ENCODE peak calls at places on chromosomes 1 and 21, in eight cellular contexts. L is SK-N-SH; F is A549; S is mammary epithelial cell; N is breast epithelium; V is tibial artery; C is CD8-positive, alpha-beta T cell; P is CD8-positive, alpha-beta memory T cell. O is an unnamed sample. For H3K4me1, the result is how much of the 10 kb centered on the place peaks cover.

GRCh38 chr1:97739596-97740103 is 181.2 kb downstream of the DPYD start:
- DNase-seq in S (no peak), C (no peak), N (no peak), L (no peak), V (no peak), F (no peak), P (no peak), O (no peak)

GRCh38 chr1:242147096-242147976 is 148.4 kb upstream of the MAP1LC3C start:
- DNase-seq in V (no peak), P (no peak), F (no peak), S (peak), N (no peak), L (no peak), C (no peak), O (no peak)

GRCh38 chr21:20519076-20519475 is 479.1 kb upstream of the NCAM2 start:
- DNase-seq in P (no peak), C (no peak), L (no peak), S (no peak), N (no peak), F (no peak), V (no peak), O (no peak)

GRCh38 chr1:2354511-2355407 is 36.6 kb downstream of the MORN1 start:
- DNase-seq in C (no peak), N (no peak), L (no peak), P (no peak), S (no peak), V (no peak), F (no peak), O (no peak)

GRCh38 chr1:198913667-198914066 is 274.8 kb downstream of the PTPRC start:
- DNase-seq in L (no peak), F (no peak), N (no peak), S (no peak), C (no peak), V (no peak), P (no peak), O (no peak)

GRCh38 chr21:29987762-29988161 is 48.0 kb upstream of the GRIK1 start:
- DNase-seq in V (no peak), F (no peak), N (no peak), C (no peak), L (no peak), S (no peak), P (no peak), O (no peak)

GRCh38 chr21:42593007-42593814 is 60.2 kb upstream of the PDE9A start:
- DNase-seq in C (peak), N (peak), S (peak), V (peak), L (peak), F (peak), P (peak), O (no peak)

GRCh38 chr1:110004583-110004982 is 20.0 kb downstream of the AHCYL1 start:
- DNase-seq in F (no peak), L (no peak), S (no peak), P (no peak), V (no peak), N (no peak), C (no peak), O (no peak)

GRCh38 chr1:39269349-39269748 is 64.9 kb downstream of the MACF1 start:
- DNase-seq in N (no peak), L (no peak), C (no peak), S (no peak), P (no peak), F (no peak), V (no peak), O (no peak)

GRCh38 chr1:39268906-39269305 is 64.4 kb downstream of the MACF1 start:
- DNase-seq in L (no peak), N (no peak), V (no peak), S (peak), P (no peak), F (no peak), C (no peak), O (no peak)

GRCh38 chr1:39269791-39270342 is 65.4 kb downstream of the MACF1 start:
- DNase-seq in P (no peak), F (no peak), V (no peak), L (no peak), S (peak), N (no peak), C (no peak), O (no peak)

GRCh38 chr1:39272027-39272790 is 67.7 kb downstream of the MACF1 start:
- DNase-seq in P (no peak), F (no peak), N (no peak), V (no peak), C (no peak), S (no peak), L (no peak), O (no peak)

DNA sequence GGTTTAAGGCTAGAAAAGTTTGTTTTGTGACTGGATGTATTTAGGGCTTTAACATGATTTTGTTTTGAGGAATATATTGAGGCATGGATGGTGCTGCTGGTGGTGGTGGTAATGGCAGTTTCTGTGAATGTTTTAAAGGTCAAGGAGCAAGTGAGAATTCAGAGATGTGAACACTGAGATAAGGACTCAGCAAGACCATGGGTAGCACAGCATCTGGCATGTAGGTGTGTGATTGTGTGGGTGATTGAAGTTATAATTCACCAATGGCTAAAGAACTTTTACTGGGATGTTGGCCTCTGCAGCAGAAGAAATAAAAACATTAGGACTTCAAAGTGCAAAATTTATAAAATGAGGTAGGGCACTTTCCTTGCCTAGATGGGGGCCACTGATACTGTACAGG is 65.9 kb downstream of the MACF1 start:
- DNase-seq in V (no peak), P (no peak), F (no peak), S (no peak), L (no peak), N (no peak), C (no peak), O (no peak)
- H3K4me1 ChIP-seq in V (half or more), P (half or more), F (under half), S (under half), L (under half), N (under half), C (under half), O (under half)

GRCh38 chr1:26855636-26856035 is 7.3 kb upstream of the SFN start:
- DNase-seq in S (no peak), V (no peak), P (no peak), L (no peak), C (no peak), N (no peak), F (no peak), O (no peak)
- H3K27ac ChIP-seq in S (peak), V (no peak), P (no peak), L (no peak), C (no peak), N (no peak), F (no peak), O (no peak)

GRCh38 chr1:27487927-27488522 is 1.9 kb downstream of the WASF2 start:
- DNase-seq in L (no peak), V (no peak), N (no peak), S (no peak), F (no peak), P (no peak), C (no peak), O (no peak)
- H3K4me1 ChIP-seq in L (under half), V (half or more), N (under half), S (under half), F (under half), P (under half), C (under half), O (under half)

DNA sequence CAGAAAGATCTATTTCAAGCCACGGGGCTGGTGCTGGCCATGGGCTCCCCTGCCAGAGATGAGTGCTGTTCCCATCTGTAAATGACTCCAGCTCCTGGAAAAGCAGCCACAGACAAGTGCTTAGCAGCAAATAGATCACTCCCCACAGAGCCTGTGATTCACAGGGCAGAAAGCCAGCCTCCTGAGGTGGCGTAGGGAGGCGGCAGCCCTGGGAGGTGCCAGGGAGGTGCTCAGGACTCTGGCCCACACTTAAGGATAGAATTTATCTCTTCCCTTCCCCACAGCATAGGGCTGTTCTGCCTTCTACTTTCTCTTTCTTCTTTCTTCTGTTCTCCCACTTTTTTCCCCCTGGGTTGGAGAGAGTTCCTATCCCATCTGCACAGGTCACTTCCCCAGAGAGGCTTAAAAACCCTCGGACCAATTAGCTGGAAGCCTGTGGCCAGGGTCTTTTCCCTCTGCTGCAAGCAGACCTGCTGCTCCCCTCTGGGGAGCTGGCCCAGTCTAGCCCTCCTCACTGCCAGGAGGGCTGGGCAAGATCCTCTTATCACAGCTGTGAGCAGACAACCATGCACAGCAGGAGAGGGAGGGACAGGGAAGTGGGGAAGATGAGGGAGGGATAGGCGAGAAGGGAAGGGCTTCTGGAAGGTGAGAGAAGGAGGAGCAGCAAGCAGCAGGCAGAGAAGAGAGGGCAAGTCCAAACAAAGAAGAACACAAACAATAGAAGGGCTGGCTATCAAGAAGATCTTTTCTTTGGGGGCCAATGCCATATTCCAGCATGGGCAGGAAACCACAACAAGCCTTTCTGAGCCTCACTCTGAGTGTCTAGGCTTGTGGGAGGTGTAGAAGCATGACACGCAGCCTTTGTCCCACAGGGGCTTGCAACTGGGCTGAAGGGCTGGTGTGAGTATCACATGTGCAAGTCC is 41.0 kb downstream of the KCND3 start:
- DNase-seq in L (peak), F (no peak), V (no peak), C (no peak), P (no peak), N (peak), S (peak), O (no peak)
- H3K27ac ChIP-seq in L (no peak), F (no peak), V (no peak), C (no peak), P (no peak), N (peak), S (peak), O (no peak)

GRCh38 chr1:25562101-25562927 is 18.9 kb downstream of the LDLRAP1 start:
- DNase-seq in S (no peak), N (peak), L (no peak), F (no peak), C (peak), P (peak), V (no peak), O (no peak)

GRCh38 chr1:25563330-25564215 is 20.2 kb downstream of the LDLRAP1 start:
- DNase-seq in C (no peak), L (no peak), V (no peak), N (no peak), S (no peak), F (no peak), P (no peak), O (no peak)

GRCh38 chr1:25564777-25565176 is 21.4 kb downstream of the LDLRAP1 start:
- DNase-seq in N (no peak), L (no peak), C (no peak), P (no peak), V (no peak), S (no peak), F (no peak), O (no peak)

GRCh38 chr1:25561426-25562100 is 18.2 kb downstream of the LDLRAP1 start:
- DNase-seq in L (no peak), C (no peak), S (no peak), V (no peak), P (peak), N (no peak), F (no peak), O (no peak)

GRCh38 chr1:25562928-25563283 is 19.5 kb downstream of the LDLRAP1 start:
- DNase-seq in S (no peak), F (no peak), N (no peak), P (no peak), V (no peak), L (no peak), C (no peak), O (no peak)
- H3K4me1 ChIP-seq in S (half or more), F (under half), N (under half), P (half or more), V (under half), L (under half), C (half or more), O (under half)

GRCh38 chr1:93694833-93695232 is 13.2 kb upstream of the BCAR3 start:
- DNase-seq in C (no peak), S (peak), L (no peak), F (no peak), N (no peak), V (no peak), P (no peak), O (no peak)
- H3K27ac ChIP-seq in C (no peak), S (peak), L (peak), F (peak), N (no peak), V (peak), P (no peak), O (no peak)

DNA sequence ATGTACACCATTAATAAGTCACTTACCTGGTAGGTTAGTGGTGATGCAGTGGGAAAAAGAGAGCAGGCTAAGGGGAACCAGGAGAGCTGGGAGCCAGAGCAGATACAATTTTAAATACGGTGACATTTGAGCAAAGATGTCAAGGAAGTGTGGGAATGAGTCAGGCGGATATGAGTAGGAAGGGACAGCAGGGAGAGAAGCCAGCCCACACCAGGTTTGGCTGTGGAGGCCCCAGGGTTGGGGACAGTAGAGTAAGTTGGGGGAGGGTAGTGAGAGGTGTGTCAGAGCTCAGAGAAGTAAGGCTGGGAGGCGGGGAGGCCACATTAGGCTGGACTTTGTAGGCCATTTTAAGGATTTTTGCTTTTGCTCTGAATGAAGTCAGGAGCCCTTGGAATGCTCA is 482.0 kb downstream of the DISC1 start:
- DNase-seq in F (no peak), N (no peak), S (no peak), V (no peak), P (no peak), L (no peak), C (no peak), O (no peak)
- H3K4me1 ChIP-seq in F (under half), N (under half), S (under half), V (under half), P (under half), L (under half), C (under half), O (under half)

GRCh38 chr21:32947736-32948135 is 78.0 kb upstream of the OLIG2 start:
- DNase-seq in N (no peak), V (no peak), S (no peak), L (no peak), P (no peak), C (no peak), F (no peak), O (no peak)
- H3K27ac ChIP-seq in N (no peak), V (no peak), S (no peak), L (no peak), P (no peak), C (no peak), F (no peak), O (no peak)

GRCh38 chr1:9241891-9242290 is 7.3 kb downstream of the H6PD start:
- DNase-seq in V (no peak), S (no peak), F (no peak), N (no peak), C (no peak), P (no peak), L (no peak), O (no peak)
- H3K4me1 ChIP-seq in V (half or more), S (under half), F (under half), N (under half), C (under half), P (under half), L (under half), O (under half)

GRCh38 chr21:45081636-45082035 is 7.3 kb downstream of the ADARB1 start:
- DNase-seq in P (no peak), S (no peak), N (no peak), V (no peak), C (no peak), L (no peak), F (no peak), O (no peak)

GRCh38 chr21:45079351-45079750 is 5.0 kb downstream of the ADARB1 start:
- DNase-seq in C (no peak), S (no peak), N (no peak), L (no peak), P (no peak), V (no peak), F (no peak), O (no peak)

GRCh38 chr21:45082715-45083114 is 8.3 kb downstream of the ADARB1 start:
- DNase-seq in P (no peak), F (no peak), S (no peak), C (no peak), V (no peak), N (no peak), L (no peak), O (no peak)

GRCh38 chr21:45080232-45080631 is 5.9 kb downstream of the ADARB1 start:
- DNase-seq in F (no peak), L (no peak), V (no peak), P (no peak), N (no peak), S (no peak), C (no peak), O (no peak)

DNA sequence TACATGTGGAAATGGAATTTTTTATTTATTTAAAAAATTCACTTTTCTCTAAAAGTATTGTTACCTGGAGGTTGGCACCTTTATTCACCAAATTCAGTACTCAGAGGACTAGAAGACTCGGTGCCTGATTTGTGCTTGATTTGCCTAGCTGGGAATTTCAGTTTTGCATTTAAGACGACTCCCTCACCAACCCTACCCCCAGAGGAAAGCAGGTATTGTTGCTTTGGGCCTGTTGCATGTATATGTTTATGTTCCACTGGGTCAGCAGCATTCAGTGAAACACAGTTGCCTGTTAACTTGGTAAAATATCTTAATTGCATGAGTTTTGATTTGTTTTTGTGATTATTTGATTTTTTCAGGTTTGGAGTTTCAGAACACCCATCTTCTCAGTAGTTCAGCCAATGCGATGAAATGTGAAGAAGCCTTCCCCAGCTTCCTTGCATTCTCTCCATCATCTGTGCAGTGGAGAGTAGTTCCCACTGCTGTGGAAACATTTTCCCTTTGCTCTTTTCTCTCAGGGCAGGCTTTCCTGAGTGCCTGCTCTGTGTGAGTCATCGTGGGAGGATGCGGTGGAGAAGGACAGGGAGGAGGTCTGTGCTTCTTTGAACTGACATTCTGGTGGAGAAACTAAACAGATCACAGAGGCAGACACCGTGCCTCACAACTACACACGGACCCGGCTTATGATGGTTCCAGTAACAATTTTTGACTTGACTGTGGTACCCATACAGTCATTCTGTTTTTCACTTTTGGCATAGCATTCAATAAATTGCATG is 6.4 kb downstream of the ADARB1 start:
- DNase-seq in V (no peak), L (no peak), F (no peak), C (no peak), N (no peak), S (no peak), P (peak), O (no peak)
- H3K27ac ChIP-seq in V (peak), L (peak), F (no peak), C (no peak), N (no peak), S (no peak), P (no peak), O (no peak)

O was measured in iPS DF 6.9.